ENCODE peak calls at places on chromosomes 6 and 20, in six cellular contexts. One of them, this sample, is unnamed.

GRCh38 chr6:157770946-157771345 is 52.1 kb upstream of the SNX9 start:
- DNase-seq in H1: no peak
- DNase-seq in HepG2: no peak
- DNase-seq in A549: no peak
- DNase-seq in endothelial cell of umbilical vein: peak
- DNase-seq in WTC11: no peak
- DNase-seq in this sample: no peak

GRCh38 chr20:40257763-40258162 is 431.3 kb downstream of the MAFB start:
- DNase-seq in A549: no peak
- DNase-seq in endothelial cell of umbilical vein: no peak
- DNase-seq in WTC11: no peak
- DNase-seq in H1: no peak
- DNase-seq in HepG2: no peak
- DNase-seq in this sample: no peak

GRCh38 chr6:146289816-146290588 is 253.6 kb upstream of the RAB32 start:
- DNase-seq in HepG2: no peak
- DNase-seq in WTC11: no peak
- DNase-seq in H1: no peak
- DNase-seq in endothelial cell of umbilical vein: peak
- DNase-seq in A549: no peak
- DNase-seq in this sample: no peak

GRCh38 chr6:87297115-87297514 is 25.3 kb upstream of the SMIM8 start:
- DNase-seq in HepG2: no peak
- DNase-seq in endothelial cell of umbilical vein: no peak
- DNase-seq in H1: no peak
- DNase-seq in A549: no peak
- DNase-seq in WTC11: no peak
- DNase-seq in this sample: no peak

GRCh38 chr6:8579372-8579771 is 144.0 kb upstream of the SLC35B3 start:
- DNase-seq in A549: no peak
- DNase-seq in HepG2: no peak
- DNase-seq in H1: no peak
- DNase-seq in WTC11: no peak
- DNase-seq in endothelial cell of umbilical vein: no peak
- DNase-seq in this sample: no peak

GRCh38 chr6:138638626-138639025 is 134.9 kb upstream of the CCDC28A start:
- DNase-seq in endothelial cell of umbilical vein: no peak
- DNase-seq in WTC11: no peak
- DNase-seq in H1: no peak
- DNase-seq in A549: no peak
- DNase-seq in HepG2: no peak
- DNase-seq in this sample: no peak

GRCh38 chr20:34065260-34065659 is 46.8 kb downstream of the EIF2S2 start:
- DNase-seq in H1: no peak
- DNase-seq in A549: no peak
- DNase-seq in HepG2: no peak
- DNase-seq in endothelial cell of umbilical vein: peak
- DNase-seq in WTC11: no peak
- DNase-seq in this sample: no peak

GRCh38 chr20:1893721-1894470 is 1.3 kb upstream of the SIRPA start:
- DNase-seq in H1: no peak
- DNase-seq in WTC11: no peak
- DNase-seq in endothelial cell of umbilical vein: no peak
- DNase-seq in HepG2: peak
- DNase-seq in A549: no peak
- DNase-seq in this sample: no peak

GRCh38 chr6:101921829-101922450 is 528.4 kb downstream of the GRIK2 start:
- DNase-seq in WTC11: no peak
- DNase-seq in A549: no peak
- DNase-seq in HepG2: no peak
- DNase-seq in endothelial cell of umbilical vein: no peak
- DNase-seq in H1: no peak
- DNase-seq in this sample: no peak

GRCh38 chr20:20017852-20018245 is 687 bp downstream of the NAA20 start:
- DNase-seq in HepG2: peak
- DNase-seq in H1: no peak
- DNase-seq in endothelial cell of umbilical vein: peak
- DNase-seq in WTC11: no peak
- DNase-seq in A549: peak
- DNase-seq in this sample: peak

GRCh38 chr6:53134601-53135235 is 13.9 kb downstream of the GCM1 start:
- DNase-seq in WTC11: no peak
- DNase-seq in HepG2: peak
- DNase-seq in endothelial cell of umbilical vein: no peak
- DNase-seq in H1: no peak
- DNase-seq in A549: no peak
- DNase-seq in this sample: peak

GRCh38 chr20:38242848-38243449 is 17.6 kb downstream of the KIAA1755 start:
- DNase-seq in WTC11: peak
- DNase-seq in A549: no peak
- DNase-seq in HepG2: peak
- DNase-seq in H1: no peak
- DNase-seq in endothelial cell of umbilical vein: no peak
- DNase-seq in this sample: peak

GRCh38 chr20:1463971-1464570 is 2.6 kb downstream of the NSFL1C start:
- DNase-seq in WTC11: no peak
- DNase-seq in H1: no peak
- DNase-seq in HepG2: no peak
- DNase-seq in endothelial cell of umbilical vein: no peak
- DNase-seq in A549: no peak
- DNase-seq in this sample: no peak

DNA sequence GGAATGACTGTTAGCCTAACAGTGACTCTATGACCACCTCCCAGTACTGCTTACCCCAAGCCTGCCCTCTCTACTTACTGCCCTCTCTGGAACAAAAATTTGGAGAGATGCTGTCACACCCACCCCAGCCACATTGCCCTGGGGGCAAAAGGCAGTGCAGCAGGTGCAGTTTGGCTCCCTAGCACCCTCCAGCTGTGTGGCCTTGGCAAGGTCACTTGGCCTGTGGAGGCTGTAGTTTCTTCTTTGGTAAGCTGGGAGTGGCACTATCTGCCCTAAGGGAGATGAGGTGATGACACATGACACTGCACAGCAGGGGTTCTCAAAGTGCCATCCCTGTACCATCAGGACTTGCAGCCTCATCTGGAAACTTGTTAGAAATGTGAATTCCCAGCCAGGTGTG is 44.7 kb downstream of the TAF8 start:
- DNase-seq in A549: no peak
- DNase-seq in H1: no peak
- DNase-seq in WTC11: no peak
- DNase-seq in endothelial cell of umbilical vein: no peak
- DNase-seq in HepG2: no peak
- DNase-seq in this sample: no peak
- TF ChIP-seq JUN in A549: no peak
- TF ChIP-seq JUN in H1: no peak
- TF ChIP-seq JUN in WTC11: no peak
- TF ChIP-seq JUN in endothelial cell of umbilical vein: no peak
- TF ChIP-seq JUN in HepG2: no peak
- TF ChIP-seq JUN in this sample: no peak

GRCh38 chr20:52727740-52728456 is 244.3 kb upstream of the TSHZ2 start:
- DNase-seq in HepG2: no peak
- DNase-seq in H1: no peak
- DNase-seq in A549: no peak
- DNase-seq in WTC11: no peak
- DNase-seq in endothelial cell of umbilical vein: no peak
- DNase-seq in this sample: no peak
- TF ChIP-seq JUN in HepG2: no peak
- TF ChIP-seq JUN in H1: no peak
- TF ChIP-seq JUN in A549: no peak
- TF ChIP-seq JUN in WTC11: no peak
- TF ChIP-seq JUN in endothelial cell of umbilical vein: no peak
- TF ChIP-seq JUN in this sample: no peak

GRCh38 chr6:1667805-1668175 is 58.1 kb downstream of the FOXC1 start:
- DNase-seq in A549: no peak
- DNase-seq in WTC11: no peak
- DNase-seq in endothelial cell of umbilical vein: no peak
- DNase-seq in H1: no peak
- DNase-seq in HepG2: no peak
- DNase-seq in this sample: no peak
- TF ChIP-seq JUN in A549: no peak
- TF ChIP-seq JUN in WTC11: no peak
- TF ChIP-seq JUN in endothelial cell of umbilical vein: no peak
- TF ChIP-seq JUN in H1: no peak
- TF ChIP-seq JUN in HepG2: no peak
- TF ChIP-seq JUN in this sample: no peak

GRCh38 chr6:79133173-79133572 is 55.1 kb upstream of the PHIP start:
- DNase-seq in H1: no peak
- DNase-seq in endothelial cell of umbilical vein: no peak
- DNase-seq in WTC11: no peak
- DNase-seq in HepG2: no peak
- DNase-seq in A549: no peak
- DNase-seq in this sample: no peak

DNA sequence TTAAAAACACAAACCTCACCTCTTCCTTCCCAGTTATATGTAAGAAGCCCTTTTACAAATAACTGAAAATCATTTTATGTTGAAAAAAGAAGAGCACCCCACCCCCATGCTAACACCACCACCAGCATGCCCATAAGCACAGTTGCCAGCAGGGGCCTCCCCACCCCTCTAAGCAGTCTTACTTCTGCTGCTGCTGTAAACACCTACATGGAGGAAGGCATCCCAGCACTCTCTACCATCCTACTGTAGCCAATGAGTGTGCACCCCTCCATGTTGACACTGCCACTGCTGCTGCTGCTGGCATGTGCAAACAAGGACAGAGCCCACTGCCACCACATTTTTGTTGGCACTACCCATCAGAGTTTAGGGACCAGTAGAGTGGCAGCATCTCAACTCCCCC is 49.6 kb upstream of the PHIP start:
- DNase-seq in endothelial cell of umbilical vein: no peak
- DNase-seq in HepG2: peak
- DNase-seq in A549: no peak
- DNase-seq in H1: no peak
- DNase-seq in WTC11: peak
- DNase-seq in this sample: no peak
- TF ChIP-seq JUN in endothelial cell of umbilical vein: no peak
- TF ChIP-seq JUN in HepG2: no peak
- TF ChIP-seq JUN in A549: no peak
- TF ChIP-seq JUN in H1: no peak
- TF ChIP-seq JUN in WTC11: no peak
- TF ChIP-seq JUN in this sample: no peak

GRCh38 chr6:12962529-12962928 is 246.0 kb downstream of the PHACTR1 start:
- DNase-seq in WTC11: no peak
- DNase-seq in HepG2: no peak
- DNase-seq in A549: no peak
- DNase-seq in H1: no peak
- DNase-seq in endothelial cell of umbilical vein: no peak
- DNase-seq in this sample: no peak
- TF ChIP-seq JUN in WTC11: no peak
- TF ChIP-seq JUN in HepG2: no peak
- TF ChIP-seq JUN in A549: no peak
- TF ChIP-seq JUN in H1: no peak
- TF ChIP-seq JUN in endothelial cell of umbilical vein: no peak
- TF ChIP-seq JUN in this sample: no peak

GRCh38 chr20:58705525-58705924 is 12.9 kb downstream of the NPEPL1 start:
- DNase-seq in H1: no peak
- DNase-seq in HepG2: no peak
- DNase-seq in WTC11: no peak
- DNase-seq in A549: no peak
- DNase-seq in endothelial cell of umbilical vein: no peak
- DNase-seq in this sample: no peak
- TF ChIP-seq JUN in H1: no peak
- TF ChIP-seq JUN in HepG2: no peak
- TF ChIP-seq JUN in WTC11: no peak
- TF ChIP-seq JUN in A549: no peak
- TF ChIP-seq JUN in endothelial cell of umbilical vein: no peak
- TF ChIP-seq JUN in this sample: no peak